ENCODE peak calls at places on chromosomes 3 and 15, in five cellular contexts. B is fibroblast of pulmonary artery, J is left cardiac atrium, F is EL, V is COR-L47. N is an unnamed sample.
A peak's percentile ranks its signal among the peaks of the same experiment; 100 is the strongest.

GRCh38 chr3:35932995-35933394 is 293.7 kb downstream of the ARPP21 start:
- DNase-seq in B (peak; percentile 97), J (no peak), F (peak; percentile 89), V (no peak), N (peak; percentile 72)

GRCh38 chr3:52216585-52217408 is 8.6 kb downstream of the TLR9 start:
- DNase-seq in B (peak; percentile 93), J (peak; percentile 81), F (peak; percentile 64), V (peak; percentile 76), N (peak; percentile 94)

GRCh38 chr15:42577514-42578031 is 2.2 kb downstream of the STARD9 start:
- DNase-seq in B (peak; percentile 60), J (no peak), F (peak; percentile 26), V (no peak), N (peak; percentile 70)

GRCh38 chr3:122680381-122681293 is at the start of gene PARP14:
- DNase-seq in B (peak; percentile 73), J (peak; percentile 76), F (peak; percentile 86), V (peak; percentile 31), N (peak; percentile 83)

GRCh38 chr3:31861839-31862238 is 119.2 kb downstream of the OSBPL10 start:
- DNase-seq in B (no peak), J (no peak), F (no peak), V (no peak), N (no peak)

GRCh38 chr15:25641762-25642161 is 202.9 kb upstream of the UBE3A start:
- DNase-seq in B (no peak), J (no peak), F (no peak), V (no peak), N (no peak)

GRCh38 chr3:38992117-38992779 is 59.5 kb downstream of the SCN11A start:
- DNase-seq in B (peak; percentile 51), J (no peak), F (peak; percentile 88), V (no peak), N (peak; percentile 48)

GRCh38 chr3:173588547-173588946 is 191.0 kb downstream of the NLGN1 start:
- DNase-seq in B (no peak), J (no peak), F (no peak), V (no peak), N (no peak)

GRCh38 chr15:73440571-73440970 is 2.4 kb upstream of the REC114 start:
- DNase-seq in B (no peak), J (no peak), F (no peak), V (no peak), N (no peak)

GRCh38 chr3:16897254-16897926 is 12.6 kb downstream of the PLCL2 start:
- DNase-seq in B (no peak), J (no peak), F (peak; percentile 87), V (no peak), N (no peak)

GRCh38 chr15:100722551-100723322 is 120.3 kb downstream of the ASB7 start:
- DNase-seq in B (no peak), J (no peak), F (no peak), V (no peak), N (no peak)

GRCh38 chr3:105093371-105093770 is 273.3 kb upstream of the ALCAM start:
- DNase-seq in B (no peak), J (no peak), F (no peak), V (no peak), N (no peak)

GRCh38 chr3:30302027-30302426 is 304.4 kb upstream of the TGFBR2 start:
- DNase-seq in B (no peak), J (no peak), F (no peak), V (no peak), N (no peak)

GRCh38 chr3:57227930-57228733 is 603 bp downstream of the APPL1 start:
- DNase-seq in B (peak; percentile 63), J (peak; percentile 61), F (peak; percentile 50), V (no peak), N (peak; percentile 19)

GRCh38 chr15:42090781-42091180 is 3.6 kb downstream of the PLA2G4D start:
- DNase-seq in B (no peak), J (no peak), F (no peak), V (no peak), N (no peak)

GRCh38 chr3:125316949-125317348 is 58.2 kb downstream of the ZNF148 start:
- DNase-seq in B (no peak), J (no peak), F (no peak), V (no peak), N (no peak)

N was measured in Daoy.